ENCODE peak calls at places on chromosomes 2 and 18, in eight cellular contexts. A is A549, C is SK-N-SH, M is K562, J is HCT116, K is GM12878, B is HepG2, Y is H1. X is an unnamed sample.

GRCh38 chr2:65265090-65266045 is 37.7 kb downstream of the ACTR2 start:
- DNase-seq in A (peak), C (peak), Y (no peak), J (peak), K (peak), M (peak), B (peak), X (peak)

GRCh38 chr2:189641565-189641964 is 19.7 kb upstream of the ASNSD1 start:
- DNase-seq in A (no peak), C (no peak), B (no peak), Y (no peak), M (no peak), J (no peak), K (no peak), X (no peak)

GRCh38 chr2:67871696-67872320 is 191.0 kb downstream of the C1D start:
- DNase-seq in A (no peak), M (no peak), B (no peak), J (no peak), C (no peak), Y (no peak), K (no peak), X (no peak)

GRCh38 chr18:36191711-36192110 is 4.4 kb downstream of the MOCOS start:
- DNase-seq in K (no peak), J (no peak), C (no peak), Y (no peak), A (no peak), M (no peak), B (no peak), X (no peak)

GRCh38 chr18:3648695-3649094 is 198.7 kb downstream of the TGIF1 start:
- DNase-seq in A (no peak), Y (no peak), C (no peak), K (no peak), B (no peak), M (no peak), J (no peak), X (no peak)

GRCh38 chr2:134323777-134324176 is 69.9 kb downstream of the MGAT5 start:
- DNase-seq in A (no peak), J (no peak), M (no peak), Y (no peak), C (no peak), B (no peak), K (no peak), X (no peak)

GRCh38 chr2:29281585-29281984 is 166.4 kb downstream of the CLIP4 start:
- DNase-seq in Y (no peak), B (no peak), K (no peak), M (no peak), A (peak), C (peak), J (no peak), X (no peak)

GRCh38 chr2:240200230-240201051 is 60.0 kb upstream of the OTOS start:
- DNase-seq in M (no peak), A (no peak), K (no peak), C (no peak), J (no peak), B (no peak), Y (peak), X (peak)

GRCh38 chr18:11981633-11982366 is 493 bp downstream of the IMPA2 start:
- DNase-seq in B (peak), J (no peak), K (no peak), A (no peak), M (no peak), C (no peak), Y (peak), X (peak)

GRCh38 chr2:45891719-45892118 is 240.2 kb downstream of the PRKCE start:
- DNase-seq in K (no peak), J (no peak), Y (no peak), C (no peak), A (no peak), M (no peak), B (no peak), X (no peak)

GRCh38 chr2:198662916-198663315 is 794.8 kb downstream of the SATB2 start:
- DNase-seq in A (no peak), M (no peak), K (no peak), J (no peak), Y (no peak), B (no peak), C (no peak), X (no peak)

GRCh38 chr2:240560084-240560479 is at the start of gene DUSP28:
- DNase-seq in Y (peak), M (peak), C (peak), K (peak), B (peak), J (peak), A (peak), X (peak)

GRCh38 chr2:31163011-31163540 is 24.8 kb upstream of the GALNT14 start:
- DNase-seq in C (no peak), A (no peak), M (no peak), Y (peak), K (no peak), B (no peak), J (no peak), X (no peak)

GRCh38 chr2:241859436-241860183 is 916 bp upstream of the PDCD1 start:
- DNase-seq in A (no peak), M (peak), J (no peak), B (no peak), K (no peak), C (peak), Y (no peak), X (no peak)

GRCh38 chr2:54385271-54385670 is 70.9 kb upstream of the SPTBN1 start:
- DNase-seq in M (no peak), J (no peak), C (no peak), B (no peak), K (no peak), Y (no peak), A (no peak), X (no peak)

GRCh38 chr2:9205963-9206948 is at the start of gene ASAP2:
- DNase-seq in K (no peak), M (peak), A (peak), Y (peak), C (peak), B (peak), J (no peak), X (peak)

GRCh38 chr2:207970138-207970824 is 55.0 kb downstream of the PLEKHM3 start:
- DNase-seq in Y (no peak), B (peak), M (no peak), A (no peak), K (no peak), J (no peak), C (no peak), X (no peak)

GRCh38 chr2:187976667-187977333 is 314.9 kb upstream of the GULP1 start:
- DNase-seq in A (no peak), B (no peak), K (no peak), Y (no peak), J (no peak), M (no peak), C (no peak), X (no peak)

GRCh38 chr18:79690586-79691482 is 11.2 kb downstream of the CTDP1 start:
- DNase-seq in M (no peak), J (no peak), A (no peak), Y (no peak), B (no peak), C (peak), K (no peak), X (peak)

GRCh38 chr2:9004338-9005204 is 1.1 kb upstream of the MBOAT2 start:
- DNase-seq in M (peak), J (no peak), K (no peak), B (no peak), A (no peak), Y (no peak), C (no peak), X (no peak)

GRCh38 chr2:88603146-88603545 is 24.1 kb downstream of the EIF2AK3 start:
- DNase-seq in J (no peak), A (no peak), B (no peak), K (no peak), C (no peak), Y (no peak), M (no peak), X (no peak)

GRCh38 chr2:233404227-233404626 is 49.9 kb downstream of the DGKD start:
- DNase-seq in A (peak), C (no peak), M (peak), J (peak), K (no peak), Y (no peak), B (peak), X (peak)

GRCh38 chr2:171287036-171287435 is 126.3 kb upstream of the TLK1 start:
- DNase-seq in M (no peak), A (no peak), B (no peak), Y (no peak), C (no peak), J (no peak), K (no peak), X (no peak)

GRCh38 chr2:122411231-122411630 is 655.8 kb downstream of the TSN start:
- DNase-seq in J (no peak), Y (no peak), M (no peak), B (no peak), A (no peak), C (no peak), K (no peak), X (no peak)

GRCh38 chr2:190099890-190100289 is 37.4 kb upstream of the MSTN start:
- DNase-seq in M (no peak), A (no peak), Y (no peak), C (no peak), B (no peak), K (no peak), J (no peak), X (no peak)

GRCh38 chr2:216116418-216116817 is 7.3 kb downstream of the XRCC5 start:
- DNase-seq in J (no peak), B (no peak), M (no peak), K (no peak), A (no peak), Y (no peak), C (peak), X (no peak)

GRCh38 chr2:62152000-62152399 is 43.9 kb upstream of the B3GNT2 start:
- DNase-seq in B (no peak), C (no peak), M (no peak), Y (no peak), J (peak), A (peak), K (no peak), X (no peak)

GRCh38 chr2:86143307-86143706 is 37.3 kb downstream of the PTCD3 start:
- DNase-seq in A (no peak), J (no peak), C (no peak), K (no peak), Y (no peak), M (no peak), B (no peak), X (peak)

GRCh38 chr18:3248670-3249359 is 1.2 kb downstream of the MYL12A start:
- DNase-seq in B (peak), A (peak), J (no peak), C (no peak), K (no peak), M (no peak), Y (no peak), X (peak)

GRCh38 chr2:239948100-239948881 is 76.9 kb downstream of the NDUFA10 start:
- DNase-seq in M (no peak), C (no peak), J (no peak), K (no peak), B (no peak), Y (no peak), A (no peak), X (peak)

GRCh38 chr18:10475633-10476388 is 21.4 kb downstream of the APCDD1 start:
- DNase-seq in M (no peak), C (no peak), Y (no peak), B (no peak), K (no peak), A (no peak), J (no peak), X (no peak)

GRCh38 chr2:84338069-84338468 is 121.0 kb downstream of the SUCLG1 start:
- DNase-seq in C (peak), A (no peak), K (no peak), M (no peak), Y (no peak), B (no peak), J (no peak), X (no peak)

GRCh38 chr2:31957748-31958717 is 52.8 kb downstream of the MEMO1 start:
- DNase-seq in K (no peak), J (no peak), M (no peak), B (no peak), C (no peak), Y (no peak), A (no peak), X (no peak)

GRCh38 chr18:5370332-5370731 is 74.8 kb upstream of the ZBTB14 start:
- DNase-seq in J (no peak), B (peak), Y (no peak), A (no peak), K (no peak), C (no peak), M (no peak), X (peak)

GRCh38 chr2:3115301-3116042 is 262.1 kb downstream of the EIPR1 start:
- DNase-seq in A (no peak), M (no peak), Y (peak), C (no peak), J (no peak), B (no peak), K (no peak), X (no peak)

GRCh38 chr18:79685281-79685680 is 5.7 kb downstream of the CTDP1 start:
- DNase-seq in B (no peak), C (peak), Y (no peak), A (no peak), J (no peak), M (no peak), K (no peak), X (no peak)

GRCh38 chr2:163341426-163341825 is 394.4 kb downstream of the FIGN start:
- DNase-seq in A (no peak), B (no peak), K (no peak), J (no peak), Y (no peak), M (no peak), C (no peak), X (no peak)

GRCh38 chr2:197001921-197002320 is 75.4 kb upstream of the PGAP1 start:
- DNase-seq in K (no peak), J (no peak), M (no peak), A (no peak), Y (no peak), B (no peak), C (no peak), X (no peak)

GRCh38 chr18:73638709-73639108 is 508.9 kb downstream of the FBXO15 start:
- DNase-seq in J (no peak), A (no peak), Y (no peak), C (no peak), M (no peak), K (no peak), B (no peak), X (no peak)

GRCh38 chr2:218877331-218877730 is 3.3 kb upstream of the WNT10A start:
- DNase-seq in M (no peak), Y (no peak), A (no peak), B (no peak), K (no peak), J (no peak), C (peak), X (no peak)

GRCh38 chr2:218877891-218878290 is 2.8 kb upstream of the WNT10A start:
- DNase-seq in C (no peak), J (no peak), B (no peak), Y (no peak), A (no peak), M (no peak), K (no peak), X (no peak)

GRCh38 chr2:218878486-218878885 is 2.2 kb upstream of the WNT10A start:
- DNase-seq in B (no peak), Y (no peak), K (no peak), M (no peak), J (no peak), C (no peak), A (no peak), X (no peak)

GRCh38 chr2:218879881-218880748 is 537 bp upstream of the WNT10A start:
- DNase-seq in B (no peak), J (no peak), A (no peak), C (peak), K (peak), M (peak), Y (peak), X (no peak)

DNA sequence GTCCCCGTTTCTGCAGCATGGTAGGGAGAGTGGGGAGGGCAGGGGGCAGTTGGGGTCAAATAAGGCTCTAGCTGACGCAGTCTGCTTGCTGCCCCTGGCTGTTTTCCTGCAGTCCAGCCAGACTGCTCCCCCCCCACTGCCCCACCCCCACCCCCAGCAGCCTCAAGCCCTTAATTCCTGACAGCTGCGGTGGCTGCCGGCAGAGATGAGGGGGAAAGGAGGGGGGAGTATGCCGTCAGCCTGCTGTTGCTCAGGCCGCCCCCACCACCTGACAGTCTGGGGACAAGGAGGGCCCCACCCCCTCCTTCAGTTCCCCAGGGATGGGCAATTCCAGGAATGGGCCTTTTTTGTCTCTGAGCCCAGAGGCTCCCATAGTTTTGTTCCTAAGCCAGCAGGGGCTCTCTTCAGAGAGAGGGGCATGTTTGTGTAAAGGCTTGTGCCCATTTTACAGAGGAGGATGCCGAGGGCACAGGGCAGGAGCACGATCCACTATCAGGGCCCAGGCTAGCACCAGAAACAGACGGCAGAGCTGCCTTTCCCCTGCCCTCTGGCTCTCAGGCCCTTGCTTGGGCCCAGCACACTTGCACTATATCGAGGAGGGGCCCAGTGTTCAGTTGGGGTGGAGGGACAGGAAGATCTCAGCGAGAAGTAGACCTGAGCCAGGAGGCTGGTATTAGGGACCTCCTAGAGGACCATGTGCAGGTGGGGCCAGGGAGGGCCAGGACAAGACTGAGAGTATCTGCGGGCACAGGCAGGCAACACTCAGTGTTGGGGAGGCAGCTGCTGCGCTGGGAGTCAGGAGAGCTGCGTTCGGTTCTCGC is 1.5 kb upstream of the WNT10A start:
- DNase-seq in A (no peak), C (peak), M (no peak), J (no peak), B (no peak), Y (no peak), K (no peak), X (no peak)
- H3K4me3 ChIP-seq in A (no peak), C (no peak), M (no peak), J (no peak), B (no peak), Y (no peak), K (peak), X (no peak)

DNA sequence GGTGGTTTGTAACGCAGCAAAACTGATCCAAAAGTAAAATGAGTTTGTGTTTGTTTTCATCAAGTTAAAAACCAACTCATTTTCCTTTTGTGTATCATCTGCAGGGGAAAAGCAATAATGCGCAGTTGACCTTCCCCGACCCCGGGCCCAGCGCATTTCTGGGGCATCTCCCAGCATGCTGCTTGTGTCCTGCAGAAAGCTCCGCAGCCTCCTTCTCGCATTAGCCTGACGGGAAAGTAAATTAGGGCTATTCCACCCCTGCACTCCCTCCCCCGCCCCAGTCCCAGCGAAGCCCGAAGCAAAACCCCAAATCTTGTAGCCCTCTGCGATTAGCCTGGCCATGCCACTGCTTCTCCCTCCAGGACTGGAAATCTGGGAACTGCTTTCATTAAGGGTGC is 82.0 kb upstream of the PPM1B start:
- DNase-seq in C (no peak), K (no peak), Y (peak), B (no peak), M (no peak), A (no peak), J (no peak), X (no peak)
- TF ChIP-seq MAX in C (no peak), K (no peak), Y (no peak), B (no peak), M (no peak), A (no peak), J (no peak), X (no peak)

GRCh38 chr2:177265834-177266817 is 1.6 kb upstream of the NFE2L2 start:
- DNase-seq in C (no peak), B (peak), K (no peak), M (no peak), A (peak), Y (no peak), J (no peak), X (peak)

GRCh38 chr2:177270531-177270930 is 6.0 kb upstream of the NFE2L2 start:
- DNase-seq in A (no peak), C (no peak), B (no peak), M (no peak), J (no peak), K (no peak), Y (no peak), X (no peak)

GRCh38 chr2:177265386-177265690 is 811 bp upstream of the NFE2L2 start:
- DNase-seq in M (no peak), A (no peak), J (no peak), Y (no peak), K (no peak), B (no peak), C (no peak), X (no peak)

GRCh38 chr2:177271981-177272666 is 7.6 kb upstream of the NFE2L2 start:
- DNase-seq in M (no peak), J (no peak), C (no peak), A (no peak), Y (no peak), B (no peak), K (no peak), X (no peak)

GRCh38 chr2:177268901-177269300 is 4.4 kb upstream of the NFE2L2 start:
- DNase-seq in M (no peak), B (no peak), J (no peak), C (no peak), K (no peak), Y (no peak), A (no peak), X (no peak)
- H3K4me3 ChIP-seq in M (no peak), B (no peak), J (no peak), C (no peak), K (no peak), Y (no peak), A (no peak), X (no peak)

GRCh38 chr2:181021199-181021789 is 40.9 kb downstream of the UBE2E3 start:
- DNase-seq in Y (no peak), A (no peak), M (no peak), B (no peak), K (no peak), J (no peak), C (no peak), X (no peak)

GRCh38 chr2:181022652-181023051 is 42.2 kb downstream of the UBE2E3 start:
- DNase-seq in Y (no peak), K (no peak), C (peak), M (no peak), B (peak), J (no peak), A (no peak), X (no peak)

DNA sequence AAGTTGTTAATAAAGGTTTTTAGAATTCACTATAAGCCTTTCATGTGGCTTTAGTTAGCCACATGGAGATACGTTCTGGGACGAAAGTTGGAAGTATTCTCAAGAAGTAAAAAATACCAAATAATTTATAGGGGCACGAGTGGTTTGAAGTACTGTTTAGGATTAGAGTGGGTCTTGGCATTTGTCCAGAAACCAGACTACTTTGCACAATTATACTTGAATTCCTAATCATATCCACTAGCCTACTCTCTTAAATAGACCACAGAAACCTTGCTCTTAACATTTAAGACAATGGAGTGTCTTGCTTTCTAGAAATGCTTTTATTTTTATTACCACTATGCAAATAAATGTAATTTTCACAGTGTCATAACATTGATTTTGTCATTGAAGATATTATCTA is 44.6 kb downstream of the UBE2E3 start:
- DNase-seq in C (no peak), A (no peak), K (no peak), J (no peak), Y (no peak), M (no peak), B (no peak), X (no peak)
- TF ChIP-seq MAX in C (no peak), A (no peak), K (no peak), J (no peak), Y (no peak), M (no peak), B (no peak), X (no peak)